ENCODE peak calls at places on chromosomes 12 and 14, in four cellular contexts. One of them, this sample, is unnamed.

GRCh38 chr12:97097734-97098133 is 190.7 kb downstream of the NEDD1 start:
- DNase-seq in mammary epithelial cell: no peak
- DNase-seq in activated CD8-positive, alpha-beta T cell treated with anti-CD3 and anti-CD28 coated beads, Interleukin-2, amount 10 ng/mL, durations not matched to agents 7 days and 5 days: no peak
- DNase-seq in bronchial epithelial cell: no peak
- DNase-seq in this sample: no peak

GRCh38 chr14:103281496-103282231 is 52.4 kb upstream of the EIF5 start:
- DNase-seq in bronchial epithelial cell: peak
- DNase-seq in activated CD8-positive, alpha-beta T cell treated with anti-CD3 and anti-CD28 coated beads, Interleukin-2, amount 10 ng/mL, durations not matched to agents 7 days and 5 days: no peak
- DNase-seq in mammary epithelial cell: peak
- DNase-seq in this sample: peak

GRCh38 chr14:74861734-74862090 is 14.2 kb downstream of the PROX2 start:
- DNase-seq in activated CD8-positive, alpha-beta T cell treated with anti-CD3 and anti-CD28 coated beads, Interleukin-2, amount 10 ng/mL, durations not matched to agents 7 days and 5 days: no peak
- DNase-seq in mammary epithelial cell: no peak
- DNase-seq in bronchial epithelial cell: no peak
- DNase-seq in this sample: no peak

GRCh38 chr12:17304503-17305347 is 698.8 kb upstream of the LMO3 start:
- DNase-seq in activated CD8-positive, alpha-beta T cell treated with anti-CD3 and anti-CD28 coated beads, Interleukin-2, amount 10 ng/mL, durations not matched to agents 7 days and 5 days: no peak
- DNase-seq in bronchial epithelial cell: peak
- DNase-seq in mammary epithelial cell: peak
- DNase-seq in this sample: peak

GRCh38 chr12:100346660-100347059 is 10.2 kb upstream of the SLC17A8 start:
- DNase-seq in activated CD8-positive, alpha-beta T cell treated with anti-CD3 and anti-CD28 coated beads, Interleukin-2, amount 10 ng/mL, durations not matched to agents 7 days and 5 days: no peak
- DNase-seq in mammary epithelial cell: no peak
- DNase-seq in bronchial epithelial cell: no peak
- DNase-seq in this sample: no peak

GRCh38 chr14:89773644-89774316 is 180.8 kb downstream of the EFCAB11 start:
- DNase-seq in activated CD8-positive, alpha-beta T cell treated with anti-CD3 and anti-CD28 coated beads, Interleukin-2, amount 10 ng/mL, durations not matched to agents 7 days and 5 days: peak
- DNase-seq in bronchial epithelial cell: peak
- DNase-seq in mammary epithelial cell: no peak
- DNase-seq in this sample: peak

GRCh38 chr12:12461281-12461922 is 101.3 kb downstream of the DUSP16 start:
- DNase-seq in bronchial epithelial cell: no peak
- DNase-seq in activated CD8-positive, alpha-beta T cell treated with anti-CD3 and anti-CD28 coated beads, Interleukin-2, amount 10 ng/mL, durations not matched to agents 7 days and 5 days: no peak
- DNase-seq in mammary epithelial cell: no peak
- DNase-seq in this sample: no peak

GRCh38 chr14:53409289-53409688 is 256.2 kb upstream of the DDHD1 start:
- DNase-seq in activated CD8-positive, alpha-beta T cell treated with anti-CD3 and anti-CD28 coated beads, Interleukin-2, amount 10 ng/mL, durations not matched to agents 7 days and 5 days: no peak
- DNase-seq in bronchial epithelial cell: no peak
- DNase-seq in mammary epithelial cell: no peak
- DNase-seq in this sample: peak

GRCh38 chr12:26251600-26251999 is 56.2 kb downstream of the SSPN start:
- DNase-seq in mammary epithelial cell: no peak
- DNase-seq in activated CD8-positive, alpha-beta T cell treated with anti-CD3 and anti-CD28 coated beads, Interleukin-2, amount 10 ng/mL, durations not matched to agents 7 days and 5 days: no peak
- DNase-seq in bronchial epithelial cell: no peak
- DNase-seq in this sample: no peak

GRCh38 chr14:85316701-85317100 is 213.2 kb upstream of the FLRT2 start:
- DNase-seq in bronchial epithelial cell: no peak
- DNase-seq in activated CD8-positive, alpha-beta T cell treated with anti-CD3 and anti-CD28 coated beads, Interleukin-2, amount 10 ng/mL, durations not matched to agents 7 days and 5 days: no peak
- DNase-seq in mammary epithelial cell: peak
- DNase-seq in this sample: peak

GRCh38 chr12:88390811-88391210 is 189.5 kb downstream of the KITLG start:
- DNase-seq in bronchial epithelial cell: no peak
- DNase-seq in mammary epithelial cell: no peak
- DNase-seq in activated CD8-positive, alpha-beta T cell treated with anti-CD3 and anti-CD28 coated beads, Interleukin-2, amount 10 ng/mL, durations not matched to agents 7 days and 5 days: no peak
- DNase-seq in this sample: no peak

GRCh38 chr12:85784096-85784720 is 52.0 kb downstream of the RASSF9 start:
- DNase-seq in activated CD8-positive, alpha-beta T cell treated with anti-CD3 and anti-CD28 coated beads, Interleukin-2, amount 10 ng/mL, durations not matched to agents 7 days and 5 days: no peak
- DNase-seq in mammary epithelial cell: peak
- DNase-seq in bronchial epithelial cell: peak
- DNase-seq in this sample: no peak

GRCh38 chr14:102913341-102914211 is 8.9 kb upstream of the AMN start:
- DNase-seq in bronchial epithelial cell: no peak
- DNase-seq in mammary epithelial cell: no peak
- DNase-seq in activated CD8-positive, alpha-beta T cell treated with anti-CD3 and anti-CD28 coated beads, Interleukin-2, amount 10 ng/mL, durations not matched to agents 7 days and 5 days: no peak
- DNase-seq in this sample: no peak

GRCh38 chr14:28681681-28682080 is 84.9 kb upstream of the FOXG1 start:
- DNase-seq in activated CD8-positive, alpha-beta T cell treated with anti-CD3 and anti-CD28 coated beads, Interleukin-2, amount 10 ng/mL, durations not matched to agents 7 days and 5 days: no peak
- DNase-seq in mammary epithelial cell: no peak
- DNase-seq in bronchial epithelial cell: no peak
- DNase-seq in this sample: no peak